ENCODE peak calls at places on chromosomes 12 and 14, in eight cellular contexts. One of them, this sample, is unnamed.

GRCh38 chr12:12872934-12873275 is 18.5 kb upstream of the GPRC5A start:
- DNase-seq in renal cortical epithelial cell: peak
- DNase-seq in activated CD8-positive, alpha-beta memory T cell treated with anti-CD3 and anti-CD28 coated beads, Interleukin-2, amount 10 ng/mL, durations not matched to agents 7 days and 5 days: no peak
- DNase-seq in fibroblast of pulmonary artery: no peak
- DNase-seq in A549: no peak
- DNase-seq in cerebellar cortex: no peak
- DNase-seq in tibial artery: no peak
- DNase-seq in activated T-helper 1 cell treated with anti-CD3 and anti-CD28 coated beads, Interleukin-2, amount 50 U/mL, for 16 hours: no peak
- DNase-seq in this sample: no peak

GRCh38 chr12:108241961-108242360 is 97.2 kb downstream of the CMKLR1 start:
- DNase-seq in renal cortical epithelial cell: no peak
- DNase-seq in activated CD8-positive, alpha-beta memory T cell treated with anti-CD3 and anti-CD28 coated beads, Interleukin-2, amount 10 ng/mL, durations not matched to agents 7 days and 5 days: no peak
- DNase-seq in fibroblast of pulmonary artery: no peak
- DNase-seq in A549: no peak
- DNase-seq in cerebellar cortex: no peak
- DNase-seq in tibial artery: no peak
- DNase-seq in activated T-helper 1 cell treated with anti-CD3 and anti-CD28 coated beads, Interleukin-2, amount 50 U/mL, for 16 hours: no peak
- DNase-seq in this sample: no peak

GRCh38 chr12:1732914-1733313 is 42.0 kb downstream of the ADIPOR2 start:
- DNase-seq in renal cortical epithelial cell: no peak
- DNase-seq in activated CD8-positive, alpha-beta memory T cell treated with anti-CD3 and anti-CD28 coated beads, Interleukin-2, amount 10 ng/mL, durations not matched to agents 7 days and 5 days: no peak
- DNase-seq in fibroblast of pulmonary artery: no peak
- DNase-seq in A549: no peak
- DNase-seq in cerebellar cortex: no peak
- DNase-seq in tibial artery: no peak
- DNase-seq in activated T-helper 1 cell treated with anti-CD3 and anti-CD28 coated beads, Interleukin-2, amount 50 U/mL, for 16 hours: no peak
- DNase-seq in this sample: no peak

GRCh38 chr12:16555630-16556029 is 50.3 kb downstream of the LMO3 start:
- DNase-seq in renal cortical epithelial cell: peak
- DNase-seq in activated CD8-positive, alpha-beta memory T cell treated with anti-CD3 and anti-CD28 coated beads, Interleukin-2, amount 10 ng/mL, durations not matched to agents 7 days and 5 days: no peak
- DNase-seq in fibroblast of pulmonary artery: peak
- DNase-seq in A549: no peak
- DNase-seq in cerebellar cortex: no peak
- DNase-seq in tibial artery: no peak
- DNase-seq in activated T-helper 1 cell treated with anti-CD3 and anti-CD28 coated beads, Interleukin-2, amount 50 U/mL, for 16 hours: no peak
- DNase-seq in this sample: no peak

GRCh38 chr14:95260537-95261440 is 58.9 kb downstream of the CLMN start:
- DNase-seq in renal cortical epithelial cell: peak
- DNase-seq in activated CD8-positive, alpha-beta memory T cell treated with anti-CD3 and anti-CD28 coated beads, Interleukin-2, amount 10 ng/mL, durations not matched to agents 7 days and 5 days: peak
- DNase-seq in fibroblast of pulmonary artery: peak
- DNase-seq in A549: no peak
- DNase-seq in cerebellar cortex: no peak
- DNase-seq in tibial artery: no peak
- DNase-seq in activated T-helper 1 cell treated with anti-CD3 and anti-CD28 coated beads, Interleukin-2, amount 50 U/mL, for 16 hours: no peak
- DNase-seq in this sample: peak

GRCh38 chr12:26971963-26972362 is 33.7 kb downstream of the FGFR1OP2 start:
- DNase-seq in renal cortical epithelial cell: no peak
- DNase-seq in activated CD8-positive, alpha-beta memory T cell treated with anti-CD3 and anti-CD28 coated beads, Interleukin-2, amount 10 ng/mL, durations not matched to agents 7 days and 5 days: peak
- DNase-seq in fibroblast of pulmonary artery: no peak
- DNase-seq in A549: no peak
- DNase-seq in cerebellar cortex: no peak
- DNase-seq in tibial artery: no peak
- DNase-seq in activated T-helper 1 cell treated with anti-CD3 and anti-CD28 coated beads, Interleukin-2, amount 50 U/mL, for 16 hours: peak
- DNase-seq in this sample: no peak

GRCh38 chr12:1691123-1692007 is 495 bp downstream of the ADIPOR2 start:
- DNase-seq in renal cortical epithelial cell: no peak
- DNase-seq in activated CD8-positive, alpha-beta memory T cell treated with anti-CD3 and anti-CD28 coated beads, Interleukin-2, amount 10 ng/mL, durations not matched to agents 7 days and 5 days: peak
- DNase-seq in fibroblast of pulmonary artery: no peak
- DNase-seq in A549: peak
- DNase-seq in cerebellar cortex: peak
- DNase-seq in tibial artery: peak
- DNase-seq in activated T-helper 1 cell treated with anti-CD3 and anti-CD28 coated beads, Interleukin-2, amount 50 U/mL, for 16 hours: no peak
- DNase-seq in this sample: no peak

GRCh38 chr12:93572712-93573551 is 457 bp downstream of the SOCS2 start:
- DNase-seq in renal cortical epithelial cell: no peak
- DNase-seq in activated CD8-positive, alpha-beta memory T cell treated with anti-CD3 and anti-CD28 coated beads, Interleukin-2, amount 10 ng/mL, durations not matched to agents 7 days and 5 days: no peak
- DNase-seq in fibroblast of pulmonary artery: peak
- DNase-seq in A549: no peak
- DNase-seq in cerebellar cortex: no peak
- DNase-seq in tibial artery: peak
- DNase-seq in activated T-helper 1 cell treated with anti-CD3 and anti-CD28 coated beads, Interleukin-2, amount 50 U/mL, for 16 hours: peak
- DNase-seq in this sample: peak

GRCh38 chr12:132396657-132397056 is 67.3 kb upstream of the GALNT9 start:
- DNase-seq in renal cortical epithelial cell: no peak
- DNase-seq in activated CD8-positive, alpha-beta memory T cell treated with anti-CD3 and anti-CD28 coated beads, Interleukin-2, amount 10 ng/mL, durations not matched to agents 7 days and 5 days: no peak
- DNase-seq in fibroblast of pulmonary artery: no peak
- DNase-seq in A549: no peak
- DNase-seq in cerebellar cortex: no peak
- DNase-seq in tibial artery: peak
- DNase-seq in activated T-helper 1 cell treated with anti-CD3 and anti-CD28 coated beads, Interleukin-2, amount 50 U/mL, for 16 hours: no peak
- DNase-seq in this sample: no peak

GRCh38 chr14:58272589-58273372 is 25.6 kb upstream of the ARID4A start:
- DNase-seq in renal cortical epithelial cell: peak
- DNase-seq in activated CD8-positive, alpha-beta memory T cell treated with anti-CD3 and anti-CD28 coated beads, Interleukin-2, amount 10 ng/mL, durations not matched to agents 7 days and 5 days: no peak
- DNase-seq in fibroblast of pulmonary artery: peak
- DNase-seq in A549: peak
- DNase-seq in cerebellar cortex: peak
- DNase-seq in tibial artery: no peak
- DNase-seq in activated T-helper 1 cell treated with anti-CD3 and anti-CD28 coated beads, Interleukin-2, amount 50 U/mL, for 16 hours: no peak
- DNase-seq in this sample: peak

GRCh38 chr14:32564591-32564990 is 235.5 kb downstream of the AKAP6 start:
- DNase-seq in renal cortical epithelial cell: peak
- DNase-seq in activated CD8-positive, alpha-beta memory T cell treated with anti-CD3 and anti-CD28 coated beads, Interleukin-2, amount 10 ng/mL, durations not matched to agents 7 days and 5 days: no peak
- DNase-seq in fibroblast of pulmonary artery: peak
- DNase-seq in A549: no peak
- DNase-seq in cerebellar cortex: no peak
- DNase-seq in tibial artery: no peak
- DNase-seq in activated T-helper 1 cell treated with anti-CD3 and anti-CD28 coated beads, Interleukin-2, amount 50 U/mL, for 16 hours: no peak
- DNase-seq in this sample: no peak

GRCh38 chr12:92476844-92477243 is 225.9 kb upstream of the PLEKHG7 start:
- DNase-seq in renal cortical epithelial cell: no peak
- DNase-seq in activated CD8-positive, alpha-beta memory T cell treated with anti-CD3 and anti-CD28 coated beads, Interleukin-2, amount 10 ng/mL, durations not matched to agents 7 days and 5 days: no peak
- DNase-seq in fibroblast of pulmonary artery: no peak
- DNase-seq in A549: no peak
- DNase-seq in cerebellar cortex: no peak
- DNase-seq in tibial artery: no peak
- DNase-seq in activated T-helper 1 cell treated with anti-CD3 and anti-CD28 coated beads, Interleukin-2, amount 50 U/mL, for 16 hours: no peak
- DNase-seq in this sample: no peak

GRCh38 chr14:53306926-53307325 is 153.8 kb upstream of the DDHD1 start:
- DNase-seq in renal cortical epithelial cell: peak
- DNase-seq in activated CD8-positive, alpha-beta memory T cell treated with anti-CD3 and anti-CD28 coated beads, Interleukin-2, amount 10 ng/mL, durations not matched to agents 7 days and 5 days: no peak
- DNase-seq in fibroblast of pulmonary artery: peak
- DNase-seq in A549: no peak
- DNase-seq in cerebellar cortex: peak
- DNase-seq in tibial artery: no peak
- DNase-seq in activated T-helper 1 cell treated with anti-CD3 and anti-CD28 coated beads, Interleukin-2, amount 50 U/mL, for 16 hours: no peak
- DNase-seq in this sample: no peak

GRCh38 chr12:5864913-5865312 is 80.1 kb downstream of the ANO2 start:
- DNase-seq in renal cortical epithelial cell: no peak
- DNase-seq in activated CD8-positive, alpha-beta memory T cell treated with anti-CD3 and anti-CD28 coated beads, Interleukin-2, amount 10 ng/mL, durations not matched to agents 7 days and 5 days: no peak
- DNase-seq in fibroblast of pulmonary artery: no peak
- DNase-seq in A549: no peak
- DNase-seq in cerebellar cortex: no peak
- DNase-seq in tibial artery: no peak
- DNase-seq in activated T-helper 1 cell treated with anti-CD3 and anti-CD28 coated beads, Interleukin-2, amount 50 U/mL, for 16 hours: no peak
- DNase-seq in this sample: no peak

GRCh38 chr12:120468846-120469449 is 600 bp downstream of the SRSF9 start:
- DNase-seq in renal cortical epithelial cell: no peak
- DNase-seq in activated CD8-positive, alpha-beta memory T cell treated with anti-CD3 and anti-CD28 coated beads, Interleukin-2, amount 10 ng/mL, durations not matched to agents 7 days and 5 days: peak
- DNase-seq in fibroblast of pulmonary artery: no peak
- DNase-seq in A549: peak
- DNase-seq in cerebellar cortex: peak
- DNase-seq in tibial artery: peak
- DNase-seq in activated T-helper 1 cell treated with anti-CD3 and anti-CD28 coated beads, Interleukin-2, amount 50 U/mL, for 16 hours: no peak
- DNase-seq in this sample: peak

GRCh38 chr14:21510735-21511657 is at the start of gene METTL3:
- DNase-seq in renal cortical epithelial cell: peak
- DNase-seq in activated CD8-positive, alpha-beta memory T cell treated with anti-CD3 and anti-CD28 coated beads, Interleukin-2, amount 10 ng/mL, durations not matched to agents 7 days and 5 days: peak
- DNase-seq in fibroblast of pulmonary artery: peak
- DNase-seq in A549: peak
- DNase-seq in cerebellar cortex: peak
- DNase-seq in tibial artery: peak
- DNase-seq in activated T-helper 1 cell treated with anti-CD3 and anti-CD28 coated beads, Interleukin-2, amount 50 U/mL, for 16 hours: peak
- DNase-seq in this sample: peak

GRCh38 chr12:67651380-67651695 is 2.8 kb downstream of the DYRK2 start:
- DNase-seq in renal cortical epithelial cell: peak
- DNase-seq in activated CD8-positive, alpha-beta memory T cell treated with anti-CD3 and anti-CD28 coated beads, Interleukin-2, amount 10 ng/mL, durations not matched to agents 7 days and 5 days: peak
- DNase-seq in fibroblast of pulmonary artery: peak
- DNase-seq in A549: peak
- DNase-seq in cerebellar cortex: peak
- DNase-seq in tibial artery: no peak
- DNase-seq in activated T-helper 1 cell treated with anti-CD3 and anti-CD28 coated beads, Interleukin-2, amount 50 U/mL, for 16 hours: no peak
- DNase-seq in this sample: no peak

GRCh38 chr14:30519961-30520360 is 39.0 kb upstream of the G2E3 start:
- DNase-seq in renal cortical epithelial cell: no peak
- DNase-seq in activated CD8-positive, alpha-beta memory T cell treated with anti-CD3 and anti-CD28 coated beads, Interleukin-2, amount 10 ng/mL, durations not matched to agents 7 days and 5 days: no peak
- DNase-seq in fibroblast of pulmonary artery: no peak
- DNase-seq in A549: no peak
- DNase-seq in cerebellar cortex: no peak
- DNase-seq in tibial artery: no peak
- DNase-seq in activated T-helper 1 cell treated with anti-CD3 and anti-CD28 coated beads, Interleukin-2, amount 50 U/mL, for 16 hours: no peak
- DNase-seq in this sample: no peak

GRCh38 chr12:21962821-21963220 is 21.6 kb upstream of the ABCC9 start:
- DNase-seq in renal cortical epithelial cell: no peak
- DNase-seq in activated CD8-positive, alpha-beta memory T cell treated with anti-CD3 and anti-CD28 coated beads, Interleukin-2, amount 10 ng/mL, durations not matched to agents 7 days and 5 days: no peak
- DNase-seq in fibroblast of pulmonary artery: no peak
- DNase-seq in A549: no peak
- DNase-seq in cerebellar cortex: no peak
- DNase-seq in tibial artery: no peak
- DNase-seq in activated T-helper 1 cell treated with anti-CD3 and anti-CD28 coated beads, Interleukin-2, amount 50 U/mL, for 16 hours: no peak
- DNase-seq in this sample: no peak

GRCh38 chr14:81165188-81165587 is 55.6 kb downstream of the GTF2A1 start:
- DNase-seq in renal cortical epithelial cell: peak
- DNase-seq in activated CD8-positive, alpha-beta memory T cell treated with anti-CD3 and anti-CD28 coated beads, Interleukin-2, amount 10 ng/mL, durations not matched to agents 7 days and 5 days: no peak
- DNase-seq in fibroblast of pulmonary artery: peak
- DNase-seq in A549: no peak
- DNase-seq in cerebellar cortex: no peak
- DNase-seq in tibial artery: no peak
- DNase-seq in activated T-helper 1 cell treated with anti-CD3 and anti-CD28 coated beads, Interleukin-2, amount 50 U/mL, for 16 hours: no peak
- DNase-seq in this sample: no peak

GRCh38 chr12:124475295-124476010 is 92.0 kb downstream of the NCOR2 start:
- DNase-seq in renal cortical epithelial cell: no peak
- DNase-seq in activated CD8-positive, alpha-beta memory T cell treated with anti-CD3 and anti-CD28 coated beads, Interleukin-2, amount 10 ng/mL, durations not matched to agents 7 days and 5 days: no peak
- DNase-seq in fibroblast of pulmonary artery: no peak
- DNase-seq in A549: no peak
- DNase-seq in cerebellar cortex: no peak
- DNase-seq in tibial artery: no peak
- DNase-seq in activated T-helper 1 cell treated with anti-CD3 and anti-CD28 coated beads, Interleukin-2, amount 50 U/mL, for 16 hours: no peak
- DNase-seq in this sample: no peak

GRCh38 chr12:95218852-95219171 is 1.2 kb downstream of the VEZT start:
- DNase-seq in renal cortical epithelial cell: no peak
- DNase-seq in activated CD8-positive, alpha-beta memory T cell treated with anti-CD3 and anti-CD28 coated beads, Interleukin-2, amount 10 ng/mL, durations not matched to agents 7 days and 5 days: peak
- DNase-seq in fibroblast of pulmonary artery: no peak
- DNase-seq in A549: peak
- DNase-seq in cerebellar cortex: peak
- DNase-seq in tibial artery: no peak
- DNase-seq in activated T-helper 1 cell treated with anti-CD3 and anti-CD28 coated beads, Interleukin-2, amount 50 U/mL, for 16 hours: no peak
- DNase-seq in this sample: no peak

GRCh38 chr14:68552597-68552996 is 240.3 kb downstream of the ZFP36L1 start:
- DNase-seq in renal cortical epithelial cell: peak
- DNase-seq in activated CD8-positive, alpha-beta memory T cell treated with anti-CD3 and anti-CD28 coated beads, Interleukin-2, amount 10 ng/mL, durations not matched to agents 7 days and 5 days: no peak
- DNase-seq in fibroblast of pulmonary artery: peak
- DNase-seq in A549: no peak
- DNase-seq in cerebellar cortex: no peak
- DNase-seq in tibial artery: peak
- DNase-seq in activated T-helper 1 cell treated with anti-CD3 and anti-CD28 coated beads, Interleukin-2, amount 50 U/mL, for 16 hours: no peak
- DNase-seq in this sample: no peak

GRCh38 chr12:53617700-53618099 is 8.5 kb downstream of the ATF7 start:
- DNase-seq in renal cortical epithelial cell: no peak
- DNase-seq in activated CD8-positive, alpha-beta memory T cell treated with anti-CD3 and anti-CD28 coated beads, Interleukin-2, amount 10 ng/mL, durations not matched to agents 7 days and 5 days: no peak
- DNase-seq in fibroblast of pulmonary artery: no peak
- DNase-seq in A549: no peak
- DNase-seq in cerebellar cortex: no peak
- DNase-seq in tibial artery: no peak
- DNase-seq in activated T-helper 1 cell treated with anti-CD3 and anti-CD28 coated beads, Interleukin-2, amount 50 U/mL, for 16 hours: no peak
- DNase-seq in this sample: no peak

GRCh38 chr12:29447285-29447975 is 50.1 kb downstream of the OVCH1 start:
- DNase-seq in renal cortical epithelial cell: no peak
- DNase-seq in activated CD8-positive, alpha-beta memory T cell treated with anti-CD3 and anti-CD28 coated beads, Interleukin-2, amount 10 ng/mL, durations not matched to agents 7 days and 5 days: no peak
- DNase-seq in fibroblast of pulmonary artery: no peak
- DNase-seq in A549: no peak
- DNase-seq in cerebellar cortex: no peak
- DNase-seq in tibial artery: no peak
- DNase-seq in activated T-helper 1 cell treated with anti-CD3 and anti-CD28 coated beads, Interleukin-2, amount 50 U/mL, for 16 hours: no peak
- DNase-seq in this sample: no peak

GRCh38 chr14:77036484-77037337 is 8.2 kb upstream of the IRF2BPL start:
- DNase-seq in renal cortical epithelial cell: no peak
- DNase-seq in activated CD8-positive, alpha-beta memory T cell treated with anti-CD3 and anti-CD28 coated beads, Interleukin-2, amount 10 ng/mL, durations not matched to agents 7 days and 5 days: no peak
- DNase-seq in fibroblast of pulmonary artery: no peak
- DNase-seq in A549: no peak
- DNase-seq in cerebellar cortex: peak
- DNase-seq in tibial artery: no peak
- DNase-seq in activated T-helper 1 cell treated with anti-CD3 and anti-CD28 coated beads, Interleukin-2, amount 50 U/mL, for 16 hours: no peak
- DNase-seq in this sample: no peak

GRCh38 chr14:101465795-101466448 is 95.4 kb upstream of the DIO3 start:
- DNase-seq in renal cortical epithelial cell: no peak
- DNase-seq in activated CD8-positive, alpha-beta memory T cell treated with anti-CD3 and anti-CD28 coated beads, Interleukin-2, amount 10 ng/mL, durations not matched to agents 7 days and 5 days: peak
- DNase-seq in fibroblast of pulmonary artery: no peak
- DNase-seq in A549: no peak
- DNase-seq in cerebellar cortex: no peak
- DNase-seq in tibial artery: no peak
- DNase-seq in activated T-helper 1 cell treated with anti-CD3 and anti-CD28 coated beads, Interleukin-2, amount 50 U/mL, for 16 hours: no peak
- DNase-seq in this sample: no peak

GRCh38 chr12:105194947-105195346 is 41.0 kb downstream of the APPL2 start:
- DNase-seq in renal cortical epithelial cell: no peak
- DNase-seq in activated CD8-positive, alpha-beta memory T cell treated with anti-CD3 and anti-CD28 coated beads, Interleukin-2, amount 10 ng/mL, durations not matched to agents 7 days and 5 days: no peak
- DNase-seq in fibroblast of pulmonary artery: no peak
- DNase-seq in A549: no peak
- DNase-seq in cerebellar cortex: no peak
- DNase-seq in tibial artery: no peak
- DNase-seq in activated T-helper 1 cell treated with anti-CD3 and anti-CD28 coated beads, Interleukin-2, amount 50 U/mL, for 16 hours: no peak
- DNase-seq in this sample: no peak

GRCh38 chr14:31566456-31566855 is 5.3 kb downstream of the NUBPL start:
- DNase-seq in renal cortical epithelial cell: no peak
- DNase-seq in activated CD8-positive, alpha-beta memory T cell treated with anti-CD3 and anti-CD28 coated beads, Interleukin-2, amount 10 ng/mL, durations not matched to agents 7 days and 5 days: no peak
- DNase-seq in fibroblast of pulmonary artery: no peak
- DNase-seq in A549: no peak
- DNase-seq in cerebellar cortex: no peak
- DNase-seq in tibial artery: no peak
- DNase-seq in activated T-helper 1 cell treated with anti-CD3 and anti-CD28 coated beads, Interleukin-2, amount 50 U/mL, for 16 hours: no peak
- DNase-seq in this sample: no peak

GRCh38 chr14:21382886-21383847 is 652 bp downstream of the SUPT16H start:
- DNase-seq in renal cortical epithelial cell: peak
- DNase-seq in activated CD8-positive, alpha-beta memory T cell treated with anti-CD3 and anti-CD28 coated beads, Interleukin-2, amount 10 ng/mL, durations not matched to agents 7 days and 5 days: peak
- DNase-seq in fibroblast of pulmonary artery: peak
- DNase-seq in A549: peak
- DNase-seq in cerebellar cortex: peak
- DNase-seq in tibial artery: peak
- DNase-seq in activated T-helper 1 cell treated with anti-CD3 and anti-CD28 coated beads, Interleukin-2, amount 50 U/mL, for 16 hours: peak
- DNase-seq in this sample: peak

GRCh38 chr14:53380508-53381225 is 227.5 kb upstream of the DDHD1 start:
- DNase-seq in renal cortical epithelial cell: no peak
- DNase-seq in activated CD8-positive, alpha-beta memory T cell treated with anti-CD3 and anti-CD28 coated beads, Interleukin-2, amount 10 ng/mL, durations not matched to agents 7 days and 5 days: no peak
- DNase-seq in fibroblast of pulmonary artery: no peak
- DNase-seq in A549: no peak
- DNase-seq in cerebellar cortex: no peak
- DNase-seq in tibial artery: no peak
- DNase-seq in activated T-helper 1 cell treated with anti-CD3 and anti-CD28 coated beads, Interleukin-2, amount 50 U/mL, for 16 hours: no peak
- DNase-seq in this sample: no peak

GRCh38 chr12:79454338-79454777 is 236.4 kb downstream of the PAWR start:
- DNase-seq in renal cortical epithelial cell: peak
- DNase-seq in activated CD8-positive, alpha-beta memory T cell treated with anti-CD3 and anti-CD28 coated beads, Interleukin-2, amount 10 ng/mL, durations not matched to agents 7 days and 5 days: no peak
- DNase-seq in fibroblast of pulmonary artery: peak
- DNase-seq in A549: no peak
- DNase-seq in cerebellar cortex: no peak
- DNase-seq in tibial artery: no peak
- DNase-seq in activated T-helper 1 cell treated with anti-CD3 and anti-CD28 coated beads, Interleukin-2, amount 50 U/mL, for 16 hours: no peak
- DNase-seq in this sample: no peak

This sample was measured in heart right ventricle.